ENCODE peak calls at places on chromosomes 2 and 18, in six cellular contexts. S is PC-9, P is HCT116, M is SK-N-SH, E is MM.1S, V is OCI-LY7. W is an unnamed sample.
A peak's percentile ranks its signal among the peaks of the same experiment; 100 is the strongest.

GRCh38 chr18:8366656-8367055 is 242.6 kb upstream of the RAB12 start:
- DNase-seq in M (peak; percentile 48), E (no peak), P (no peak), V (no peak), S (no peak), W (no peak)

GRCh38 chr2:191453756-191454155 is 208.6 kb downstream of the MYO1B start:
- DNase-seq in E (no peak), S (no peak), V (no peak), P (no peak), M (no peak), W (no peak)

GRCh38 chr2:197258580-197258979 is 52.0 kb downstream of the ANKRD44 start:
- DNase-seq in M (no peak), V (no peak), P (no peak), S (no peak), E (peak; percentile 33), W (no peak)

GRCh38 chr2:140865851-140866250 is 1265.0 kb downstream of the LRP1B start:
- DNase-seq in P (no peak), E (no peak), M (no peak), S (no peak), V (no peak), W (no peak)

GRCh38 chr18:2486426-2486825 is 84.9 kb downstream of the METTL4 start:
- DNase-seq in S (no peak), E (no peak), V (no peak), M (no peak), P (no peak), W (no peak)

GRCh38 chr2:178824181-178824580 is 17.0 kb upstream of the TTN start:
- DNase-seq in V (no peak), S (no peak), P (no peak), M (no peak), E (no peak), W (no peak)

GRCh38 chr2:136310797-136311558 is 193.0 kb upstream of the CXCR4 start:
- DNase-seq in M (no peak), S (no peak), P (no peak), E (no peak), V (no peak), W (no peak)

GRCh38 chr2:238954841-238955521 is 107.1 kb downstream of the TWIST2 start:
- DNase-seq in M (no peak), E (no peak), P (no peak), V (no peak), S (no peak), W (no peak)

GRCh38 chr18:79631761-79632446 is 47.7 kb upstream of the CTDP1 start:
- DNase-seq in M (no peak), S (no peak), V (no peak), E (no peak), P (no peak), W (no peak)

GRCh38 chr2:10405441-10405840 is 42.7 kb downstream of the ODC1 start:
- DNase-seq in M (peak; percentile 84), S (peak; percentile 90), P (no peak), E (no peak), V (no peak), W (peak; percentile 98)
- H3K4me3 ChIP-seq in M (peak overlapping the region; percentile 19), S (no peak overlapping the region), P (no peak overlapping the region), E (no peak overlapping the region), V (no peak overlapping the region), W (no peak overlapping the region)

DNA sequence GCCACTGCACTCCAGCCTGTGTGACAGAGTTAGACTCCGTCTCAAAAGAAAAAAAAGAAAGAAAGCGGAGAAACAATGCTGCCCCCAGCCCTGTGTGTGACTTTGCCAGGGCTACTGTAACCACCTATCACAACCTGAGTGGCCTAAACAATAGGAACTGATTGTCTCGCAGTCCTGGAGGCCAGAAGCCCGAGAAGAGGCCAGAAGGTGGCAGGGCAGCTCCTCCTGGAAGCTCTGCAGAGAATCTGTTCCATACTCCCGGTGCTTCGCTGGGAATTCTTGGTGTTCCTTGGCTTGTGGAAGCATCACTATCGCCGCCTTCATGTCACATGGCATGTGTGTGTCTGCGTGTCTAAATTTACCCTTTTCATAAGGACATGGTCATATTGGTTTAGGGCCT is 14.4 kb upstream of the RAB17 start:
- DNase-seq in P (peak; percentile 18), E (no peak), M (no peak), S (peak; percentile 44), V (no peak), W (peak; percentile 30)
- TF ChIP-seq CTCF in P (peak; percentile 26), E (no peak), M (peak; percentile 39), S (peak; percentile 57), V (peak; percentile 50), W (peak; percentile 47)

DNA sequence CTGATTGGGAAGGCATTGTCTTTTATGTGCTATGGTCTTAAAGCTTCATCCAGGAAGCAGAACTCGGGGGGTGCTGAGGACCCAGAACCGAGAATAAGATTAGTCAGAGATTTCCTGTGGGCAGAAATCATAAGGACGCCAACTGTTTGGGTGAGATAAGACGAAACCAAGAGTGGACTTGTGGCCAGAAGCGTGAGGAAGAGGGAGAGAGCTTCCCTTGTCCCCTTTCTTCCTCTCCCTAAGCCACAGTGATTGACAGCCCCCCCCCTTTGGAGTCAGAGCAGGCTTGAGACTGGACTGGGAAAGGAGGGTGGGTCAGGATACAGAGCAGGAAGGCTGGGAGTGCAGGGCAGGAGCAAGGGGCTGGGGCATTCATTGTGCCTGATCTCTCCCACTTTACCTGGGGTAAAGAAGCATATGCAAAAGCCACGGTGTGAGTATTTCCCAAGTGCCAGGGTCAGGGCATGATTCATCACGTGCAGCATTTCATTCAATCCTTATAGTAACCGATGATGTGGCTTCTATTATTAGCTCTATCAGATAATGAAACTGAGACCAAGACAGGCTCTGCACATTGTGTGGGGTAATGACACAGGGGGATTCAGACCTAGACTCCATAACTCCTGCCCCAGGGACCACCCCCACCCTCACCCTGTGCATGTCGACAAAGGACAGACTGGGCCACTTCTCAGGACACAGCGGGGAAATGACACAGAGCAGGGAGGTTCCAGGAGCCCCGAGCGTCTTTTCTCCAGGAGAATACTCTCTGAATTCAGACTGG is 3.0 kb upstream of the IL1RN start:
- DNase-seq in P (no peak), M (no peak), E (peak; percentile 61), S (peak; percentile 18), V (no peak), W (peak; percentile 42)
- H3K9me2 ChIP-seq in P (no peaks in the 10 kb centered on the region), M (no peaks in the 10 kb centered on the region), E (no peaks in the 10 kb centered on the region), S (no peaks in the 10 kb centered on the region), V (no peaks in the 10 kb centered on the region), W (no peaks in the 10 kb centered on the region)

GRCh38 chr2:85541753-85542457 is 2.9 kb downstream of the MAT2A start:
- DNase-seq in S (no peak), V (no peak), E (no peak), P (no peak), M (no peak), W (no peak)

GRCh38 chr2:85541262-85541661 is 2.3 kb downstream of the MAT2A start:
- DNase-seq in M (no peak), V (no peak), S (no peak), E (no peak), P (no peak), W (no peak)

GRCh38 chr2:85540131-85540587 is 1.2 kb downstream of the MAT2A start:
- DNase-seq in E (no peak), V (no peak), S (no peak), M (no peak), P (no peak), W (no peak)

GRCh38 chr2:85545780-85546240 is 6.8 kb downstream of the MAT2A start:
- DNase-seq in V (no peak), P (peak; percentile 43), M (no peak), E (no peak), S (no peak), W (peak; percentile 33)

GRCh38 chr2:85542777-85543176 is 3.8 kb downstream of the MAT2A start:
- DNase-seq in V (no peak), S (no peak), P (no peak), M (no peak), E (no peak), W (no peak)
- H3K4me3 ChIP-seq in V (no peak overlapping the region), S (peak overlapping the region; percentile 12), P (no peak overlapping the region), M (no peak overlapping the region), E (no peak overlapping the region), W (peak overlapping the region; percentile 95)

DNA sequence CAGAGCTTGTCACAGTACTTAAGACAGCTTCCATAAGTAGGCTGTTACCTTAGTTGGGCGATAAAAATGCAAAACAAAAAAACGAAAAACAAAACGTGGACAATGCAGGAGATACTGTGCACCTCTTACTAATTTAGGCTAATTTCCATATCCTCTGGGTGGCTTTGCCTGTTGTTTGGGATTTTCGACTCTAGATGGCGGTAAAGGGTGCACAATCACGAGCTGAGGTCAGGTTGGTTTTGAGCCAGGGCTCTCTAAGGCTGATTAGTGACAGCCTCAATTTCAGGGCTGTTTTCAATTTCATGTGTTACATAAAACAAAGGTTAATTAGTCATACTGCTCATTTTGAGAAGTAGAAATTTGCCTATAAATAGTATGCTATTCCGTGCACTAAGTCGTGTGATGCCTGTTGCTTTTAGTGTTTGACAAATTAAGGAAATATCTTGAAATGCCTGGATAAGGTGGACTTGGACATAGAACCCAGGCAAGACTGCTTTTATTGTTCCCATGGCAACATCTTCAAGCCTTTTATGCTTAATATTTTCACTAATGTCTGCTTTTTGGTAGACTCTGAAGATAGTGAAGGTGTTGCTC is 493.1 kb downstream of the SOCS6 start:
- DNase-seq in S (peak; percentile 37), M (peak; percentile 57), V (peak; percentile 15), P (peak; percentile 15), E (peak; percentile 79), W (peak; percentile 72)
- TF ChIP-seq CTCF in S (peak; percentile 80), M (peak; percentile 82), V (peak; percentile 68), P (no peak), E (peak; percentile 88), W (peak; percentile 81)

W was measured in PC-3.